ENCODE peak calls at places on chromosomes 7 and 10, in six cellular contexts. X is GM12891, L is H1, D is GM12878, Z is HepG2, J is K562. R is an unnamed sample.

GRCh38 chr7:111954474-111955311 is 251.5 kb downstream of the DOCK4 start:
- DNase-seq in X (no peak), L (no peak), D (no peak), Z (no peak), J (peak), R (no peak)

GRCh38 chr7:150405584-150406310 is 26.6 kb downstream of the ZNF775 start:
- DNase-seq in X (no peak), L (no peak), D (no peak), Z (no peak), J (peak), R (no peak)

GRCh38 chr10:79923145-79923544 is 25.8 kb downstream of the SFTPD start:
- DNase-seq in X (no peak), L (no peak), D (no peak), Z (no peak), J (no peak), R (no peak)

GRCh38 chr7:22624781-22625180 is 102.2 kb upstream of the IL6 start:
- DNase-seq in X (no peak), L (no peak), D (no peak), Z (no peak), J (no peak), R (no peak)

GRCh38 chr10:59905066-59905734 is 1.2 kb downstream of the CCDC6 start:
- DNase-seq in X (peak), L (no peak), D (no peak), Z (no peak), J (no peak), R (peak)

GRCh38 chr10:61985715-61986114 is 84.2 kb downstream of the ARID5B start:
- DNase-seq in X (no peak), L (no peak), D (no peak), Z (no peak), J (no peak), R (no peak)

GRCh38 chr10:122207596-122207995 is 63.5 kb upstream of the BTBD16 start:
- DNase-seq in X (no peak), L (no peak), D (no peak), Z (no peak), J (no peak), R (no peak)

GRCh38 chr7:30028749-30029635 is 780 bp downstream of the PLEKHA8 start:
- DNase-seq in X (no peak), L (no peak), D (no peak), Z (peak), J (peak), R (peak)

GRCh38 chr10:50600831-50601466 is 22.8 kb downstream of the SGMS1 start:
- DNase-seq in X (no peak), L (no peak), D (no peak), Z (no peak), J (no peak), R (no peak)

GRCh38 chr7:130298927-130299326 is 6.0 kb downstream of the CPA4 start:
- DNase-seq in X (no peak), L (no peak), D (no peak), Z (no peak), J (no peak), R (no peak)

GRCh38 chr10:1273372-1274097 is 217.3 kb downstream of the WDR37 start:
- DNase-seq in X (no peak), L (no peak), D (no peak), Z (no peak), J (no peak), R (no peak)

GRCh38 chr10:63671317-63671937 is 150.2 kb downstream of the REEP3 start:
- DNase-seq in X (no peak), L (no peak), D (no peak), Z (no peak), J (no peak), R (no peak)

GRCh38 chr10:89535185-89536012 is at the start of gene SLC16A12:
- DNase-seq in X (peak), L (peak), D (no peak), Z (no peak), J (no peak), R (no peak)

GRCh38 chr10:113028393-113029054 is 78.5 kb downstream of the TCF7L2 start:
- DNase-seq in X (no peak), L (no peak), D (no peak), Z (no peak), J (no peak), R (no peak)

GRCh38 chr7:38561166-38561565 is 70.0 kb downstream of the AMPH start:
- DNase-seq in X (no peak), L (no peak), D (no peak), Z (no peak), J (no peak), R (no peak)

GRCh38 chr7:137667633-137668387 is 179.0 kb downstream of the DGKI start:
- DNase-seq in X (no peak), L (no peak), D (no peak), Z (no peak), J (no peak), R (no peak)

GRCh38 chr10:81564143-81564542 is 310.9 kb upstream of the NRG3 start:
- DNase-seq in X (no peak), L (no peak), D (no peak), Z (no peak), J (no peak), R (no peak)

GRCh38 chr10:98446121-98446655 is 547 bp downstream of the HPS1 start:
- DNase-seq in X (no peak), L (no peak), D (no peak), Z (no peak), J (no peak), R (no peak)
- TF ChIP-seq POLR2AphosphoS5 in X (no peak), L (no peak), D (no peak), Z (no peak), J (no peak), R (peak)

DNA sequence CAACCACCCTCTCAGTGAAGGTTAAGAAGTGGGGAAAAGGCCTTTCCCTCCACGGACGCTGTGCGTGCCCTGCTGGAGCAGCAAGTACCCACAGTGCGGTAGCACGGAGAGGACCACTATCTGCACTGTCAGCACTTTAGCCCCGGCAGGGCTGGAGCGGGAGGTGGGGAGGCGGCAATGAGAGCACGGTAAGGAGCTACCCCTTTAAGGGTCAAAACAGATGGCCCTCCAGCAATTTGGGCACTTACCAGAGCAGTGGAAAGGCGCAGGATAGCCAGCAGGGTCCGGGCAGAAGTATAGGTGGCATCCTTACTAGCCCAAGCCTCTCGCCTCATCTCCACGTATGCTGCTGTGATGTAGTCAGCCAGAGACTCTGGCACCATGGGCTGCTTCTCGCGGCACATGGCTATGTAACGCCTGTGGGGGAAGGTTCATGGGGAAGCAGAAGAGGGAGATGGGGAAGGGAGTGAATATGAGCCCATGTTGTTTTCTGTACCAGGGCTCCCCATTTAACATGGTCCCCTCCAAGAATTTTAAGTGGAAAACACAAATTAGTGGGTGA is 5.2 kb downstream of the COPS6 start:
- DNase-seq in X (no peak), L (no peak), D (no peak), Z (no peak), J (no peak), R (no peak)
- TF ChIP-seq POLR2A in X (no peak), L (peak), D (peak), Z (peak), J (peak), R (peak)

DNA sequence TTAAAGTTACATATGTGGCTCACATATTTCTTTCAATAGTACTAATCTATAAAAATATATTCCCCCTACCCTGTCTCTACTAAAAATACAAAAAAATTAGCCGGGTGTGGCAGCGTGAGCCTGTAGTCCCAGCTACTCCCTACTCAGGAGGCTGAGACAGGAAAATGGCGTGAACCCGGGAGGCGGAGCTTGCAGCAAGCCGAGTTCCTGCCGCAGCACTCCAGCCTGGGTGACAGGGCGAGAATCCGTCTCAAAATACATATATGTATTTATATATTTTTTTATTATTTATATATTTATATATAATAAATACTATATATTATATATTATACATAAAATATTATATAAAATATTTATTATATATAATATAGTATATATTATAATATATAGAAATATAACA is 69.7 kb upstream of the GRM3 start:
- DNase-seq in X (no peak), L (no peak), D (no peak), Z (no peak), J (no peak), R (no peak)
- TF ChIP-seq TAF1 in X (no peak), L (no peak), D (no peak), Z (no peak), J (no peak), R (no peak)

DNA sequence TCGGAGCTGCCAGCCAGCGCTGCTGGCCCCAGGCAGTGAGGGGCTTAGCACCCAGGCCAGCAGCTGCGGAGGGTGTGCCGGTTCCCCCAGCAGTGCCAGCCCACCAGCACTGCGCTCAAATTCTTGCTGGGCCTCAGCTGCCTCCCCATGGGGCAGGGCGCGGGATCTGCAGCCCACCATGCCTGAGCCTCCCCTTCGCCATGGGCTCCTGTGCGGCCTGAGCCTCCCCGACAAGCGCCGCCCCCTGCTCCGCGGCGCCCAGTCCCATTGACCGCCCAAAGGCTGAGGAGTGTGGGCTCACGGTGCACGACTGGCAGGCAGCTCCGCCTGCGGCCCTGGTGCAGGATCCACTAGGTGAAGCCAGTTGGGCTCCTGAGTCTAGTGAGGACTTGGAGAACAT is 525.0 kb downstream of the PTPRN2 start:
- DNase-seq in X (no peak), L (no peak), D (no peak), Z (no peak), J (no peak), R (no peak)
- TF ChIP-seq POLR2AphosphoS5 in X (no peak), L (no peak), D (no peak), Z (no peak), J (no peak), R (no peak)

DNA sequence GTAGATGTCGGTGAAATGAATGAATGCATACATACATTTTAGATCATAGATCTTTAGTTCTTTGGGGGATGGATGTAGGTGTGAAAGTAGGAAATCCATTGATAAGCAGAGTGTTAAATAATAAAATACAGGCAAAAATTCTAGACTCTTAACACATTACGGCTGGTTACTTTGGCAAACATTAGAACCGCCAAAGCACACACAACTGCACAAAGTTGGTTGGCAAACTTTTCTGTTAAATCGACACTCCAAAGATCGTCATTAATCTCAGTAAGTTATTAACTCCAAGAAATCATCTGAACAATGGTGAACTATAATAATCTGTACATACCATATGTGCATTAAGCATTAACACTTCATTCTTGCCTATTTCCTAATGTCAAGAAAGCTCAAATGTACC is 231.2 kb downstream of the PLXNA4 start:
- DNase-seq in X (no peak), L (no peak), D (no peak), Z (no peak), J (no peak), R (no peak)
- TF ChIP-seq POLR2A in X (no peak), L (no peak), D (no peak), Z (no peak), J (no peak), R (no peak)

GRCh38 chr7:153224890-153225289 is 465.3 kb downstream of the ACTR3B start:
- DNase-seq in X (no peak), L (no peak), D (no peak), Z (no peak), J (no peak), R (no peak)
- TF ChIP-seq TAF1 in X (no peak), L (no peak), D (no peak), Z (no peak), J (no peak), R (no peak)

GRCh38 chr7:90227259-90227658 is 15.7 kb downstream of the STEAP2 start:
- DNase-seq in X (no peak), L (no peak), D (no peak), Z (no peak), J (no peak), R (no peak)
- TF ChIP-seq POLR2AphosphoS5 in X (no peak), L (no peak), D (no peak), Z (no peak), J (no peak), R (no peak)

GRCh38 chr10:86954681-86955500 is 2.5 kb downstream of the MMRN2 start:
- DNase-seq in X (no peak), L (no peak), D (no peak), Z (no peak), J (no peak), R (no peak)

GRCh38 chr10:86950349-86950748 is 7.1 kb downstream of the MMRN2 start:
- DNase-seq in X (no peak), L (no peak), D (no peak), Z (no peak), J (no peak), R (no peak)

GRCh38 chr10:86952106-86952505 is 5.3 kb downstream of the MMRN2 start:
- DNase-seq in X (no peak), L (no peak), D (no peak), Z (no peak), J (no peak), R (no peak)

GRCh38 chr10:86953747-86954680 is 3.4 kb downstream of the MMRN2 start:
- DNase-seq in X (no peak), L (peak), D (no peak), Z (no peak), J (peak), R (no peak)

DNA sequence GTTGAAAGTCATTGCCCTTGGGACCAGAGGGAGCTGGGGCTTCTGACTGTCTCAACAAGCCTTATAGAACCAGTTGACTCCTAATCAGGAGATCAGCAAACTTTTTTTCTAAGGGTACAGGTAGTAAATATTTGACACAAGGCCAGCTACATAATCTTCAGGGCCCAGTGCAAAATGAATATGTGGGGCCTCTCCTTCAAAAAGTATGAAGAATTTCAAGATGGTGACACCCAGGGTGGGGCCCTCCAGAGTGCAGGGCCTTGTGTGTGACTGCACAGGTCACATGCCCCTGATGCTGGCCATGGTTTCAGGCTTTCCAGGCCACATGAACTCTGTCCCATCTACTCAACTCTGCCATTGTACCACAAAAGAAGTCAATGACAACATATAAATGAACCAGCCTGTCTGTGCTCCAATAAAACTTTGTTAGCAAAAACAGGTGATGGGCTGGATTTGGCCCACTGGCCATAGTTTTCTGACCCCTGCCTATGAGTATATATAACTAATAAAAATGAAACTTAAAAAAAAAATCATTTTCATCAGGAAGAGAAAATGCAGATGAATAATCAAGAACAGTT is 6.1 kb downstream of the MMRN2 start:
- DNase-seq in X (no peak), L (no peak), D (no peak), Z (no peak), J (no peak), R (no peak)
- TF ChIP-seq POLR2A in X (no peak), L (no peak), D (no peak), Z (no peak), J (no peak), R (no peak)

GRCh38 chr7:14836571-14837189 is 65.9 kb downstream of the DGKB start:
- DNase-seq in X (no peak), L (peak), D (no peak), Z (no peak), J (no peak), R (no peak)
- TF ChIP-seq TAF1 in X (no peak), L (no peak), D (no peak), Z (no peak), J (no peak), R (no peak)

DNA sequence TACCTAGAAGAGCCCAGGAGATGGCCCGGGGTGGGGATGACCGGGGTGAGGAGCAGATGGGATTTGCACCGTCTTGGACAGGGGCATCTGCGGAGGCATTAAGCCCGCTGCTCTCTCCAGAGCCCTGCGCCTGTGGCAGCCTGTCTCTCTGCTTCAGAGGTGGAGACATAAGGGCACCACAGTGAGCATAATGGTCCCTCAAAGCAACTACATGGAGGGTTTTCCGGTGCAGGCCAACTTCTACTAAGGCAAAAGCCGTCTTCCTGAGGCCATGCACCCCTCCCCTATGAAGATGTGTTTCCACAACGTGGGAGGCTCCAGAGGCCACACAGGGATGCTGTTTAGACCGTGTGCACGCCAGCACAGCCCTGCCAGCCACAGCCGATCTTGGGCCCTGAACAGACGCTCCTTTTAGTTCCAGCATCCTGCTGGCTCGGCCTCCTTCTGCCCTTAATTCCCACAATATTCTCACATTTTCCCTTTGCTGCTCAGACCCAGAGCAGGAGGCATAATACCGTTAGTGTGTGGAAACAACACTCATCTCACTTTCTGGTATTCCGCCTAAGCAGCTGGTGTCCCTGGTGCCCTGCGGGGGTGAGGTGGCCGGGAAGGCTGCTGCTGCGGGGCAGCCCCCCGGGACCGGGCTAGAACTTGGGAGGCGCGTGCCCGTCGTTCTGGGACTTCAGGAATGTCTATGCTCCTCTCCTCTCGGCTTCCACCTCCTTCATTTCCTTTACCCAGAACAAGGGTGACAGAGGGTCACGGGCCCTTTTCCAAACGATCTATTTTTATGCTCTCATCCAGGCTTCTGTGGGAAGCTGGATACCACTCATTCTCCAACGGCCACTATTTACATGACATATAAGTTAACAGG is 266.9 kb downstream of the TNS3 start:
- DNase-seq in X (no peak), L (no peak), D (no peak), Z (no peak), J (no peak), R (no peak)
- TF ChIP-seq POLR2AphosphoS5 in X (no peak), L (no peak), D (no peak), Z (no peak), J (no peak), R (no peak)